ENCODE peak calls at places on chromosomes 13 and 19, in nine cellular contexts. I is left ventricle myocardium inferior; G is heart right ventricle; D is osteoblast; P is cardiac muscle cell; B is heart left ventricle; U is IMR-90; L is CD8-positive, alpha-beta T cell; F is Peyer's patch. R is an unnamed sample. For H3K9me3, the result is how much of the 10 kb centered on the place peaks cover.

GRCh38 chr13:109785141-109785891 is 1.1 kb downstream of the IRS2 start:
- DNase-seq in I (peak), G (peak), D (peak), P (peak), B (peak), U (peak), L (peak), F (peak), R (peak)

GRCh38 chr13:104315606-104316005 is 1249.4 kb upstream of the SLC10A2 start:
- DNase-seq in I (no peak), G (no peak), D (peak), P (peak), B (no peak), U (peak), L (no peak), F (no peak), R (no peak)

GRCh38 chr13:49560270-49561063 is 24.9 kb downstream of the RCBTB1 start:
- DNase-seq in I (no peak), G (no peak), D (no peak), P (peak), B (no peak), U (peak), L (peak), F (no peak), R (no peak)

GRCh38 chr19:43914051-43914450 is 21.0 kb downstream of the ZNF45 start:
- DNase-seq in I (no peak), G (no peak), D (no peak), P (no peak), B (no peak), U (no peak), L (no peak), F (no peak), R (no peak)

GRCh38 chr19:10858204-10858828 is 10.1 kb downstream of the C19orf38 start:
- DNase-seq in I (no peak), G (no peak), D (peak), P (peak), B (no peak), U (no peak), L (no peak), F (no peak), R (no peak)

GRCh38 chr13:93800342-93800741 is 573.7 kb downstream of the GPC6 start:
- DNase-seq in I (no peak), G (no peak), D (no peak), P (no peak), B (no peak), U (no peak), L (no peak), F (no peak), R (no peak)

GRCh38 chr13:99190147-99190985 is 10.3 kb upstream of the UBAC2 start:
- DNase-seq in I (no peak), G (no peak), D (no peak), P (no peak), B (no peak), U (no peak), L (no peak), F (no peak), R (no peak)

GRCh38 chr19:3979289-3979673 is 6.0 kb downstream of the EEF2 start:
- DNase-seq in I (no peak), G (no peak), D (peak), P (no peak), B (no peak), U (no peak), L (no peak), F (no peak), R (no peak)

GRCh38 chr19:19653597-19654147 is 9.8 kb downstream of the ATP13A1 start:
- DNase-seq in I (no peak), G (no peak), D (peak), P (no peak), B (peak), U (no peak), L (no peak), F (no peak), R (no peak)

GRCh38 chr13:98393873-98394272 is 183.0 kb downstream of the STK24 start:
- DNase-seq in I (no peak), G (no peak), D (peak), P (no peak), B (no peak), U (no peak), L (no peak), F (no peak), R (no peak)

GRCh38 chr13:83995930-83996329 is 113.7 kb upstream of the SLITRK1 start:
- DNase-seq in I (no peak), G (no peak), D (no peak), P (no peak), B (no peak), U (no peak), L (no peak), F (no peak), R (no peak)

GRCh38 chr19:4970558-4971423 is 1.9 kb downstream of the KDM4B start:
- DNase-seq in I (peak), G (peak), D (peak), P (peak), B (no peak), U (no peak), L (no peak), F (no peak), R (no peak)

GRCh38 chr19:15292140-15292539 is 40.2 kb downstream of the BRD4 start:
- DNase-seq in I (no peak), G (no peak), D (no peak), P (no peak), B (no peak), U (no peak), L (no peak), F (no peak), R (no peak)

GRCh38 chr13:109787135-109787954 is 962 bp upstream of the IRS2 start:
- DNase-seq in I (peak), G (peak), D (no peak), P (peak), B (no peak), U (peak), L (peak), F (peak), R (no peak)

GRCh38 chr13:96044238-96044637 is 9.0 kb downstream of the UGGT2 start:
- DNase-seq in I (no peak), G (no peak), D (no peak), P (no peak), B (no peak), U (no peak), L (no peak), F (no peak), R (no peak)

GRCh38 chr19:13153627-13154240 is 3.5 kb downstream of the IER2 start:
- DNase-seq in I (no peak), G (peak), D (peak), P (peak), B (no peak), U (no peak), L (no peak), F (peak), R (no peak)

GRCh38 chr13:41005709-41006108 is 13.4 kb downstream of the ELF1 start:
- DNase-seq in I (no peak), G (no peak), D (no peak), P (no peak), B (no peak), U (no peak), L (no peak), F (no peak), R (no peak)

GRCh38 chr13:41007359-41008118 is 11.6 kb downstream of the ELF1 start:
- DNase-seq in I (no peak), G (no peak), D (no peak), P (no peak), B (no peak), U (peak), L (no peak), F (no peak), R (no peak)

GRCh38 chr13:41006296-41006695 is 12.8 kb downstream of the ELF1 start:
- DNase-seq in I (no peak), G (no peak), D (no peak), P (no peak), B (no peak), U (no peak), L (no peak), F (no peak), R (no peak)

GRCh38 chr13:41008349-41008980 is 10.7 kb downstream of the ELF1 start:
- DNase-seq in I (no peak), G (no peak), D (no peak), P (peak), B (no peak), U (peak), L (no peak), F (no peak), R (no peak)

GRCh38 chr13:41006951-41007350 is 12.2 kb downstream of the ELF1 start:
- DNase-seq in I (no peak), G (no peak), D (no peak), P (no peak), B (no peak), U (no peak), L (no peak), F (no peak), R (no peak)
- TF ChIP-seq CTCF in I (no peak), G (no peak), D (no peak), P (no peak), B (no peak), U (no peak), L (no peak), F (no peak), R (no peak)

GRCh38 chr19:9251236-9251635 is 506 bp downstream of the OR7E24 start:
- DNase-seq in I (no peak), G (no peak), D (no peak), P (no peak), B (no peak), U (no peak), L (no peak), F (no peak), R (no peak)
- H3K9me3 ChIP-seq in I (under half), G (under half), D (under half), P (under half), B (under half), U (under half), L (under half), F (under half), R (under half)

GRCh38 chr13:47859129-47859528 is 141.9 kb downstream of the SUCLA2 start:
- DNase-seq in I (no peak), G (no peak), D (no peak), P (peak), B (no peak), U (no peak), L (no peak), F (no peak), R (no peak)
- TF ChIP-seq CTCF in I (no peak), G (no peak), D (no peak), P (no peak), B (no peak), U (no peak), L (no peak), F (no peak), R (no peak)

DNA sequence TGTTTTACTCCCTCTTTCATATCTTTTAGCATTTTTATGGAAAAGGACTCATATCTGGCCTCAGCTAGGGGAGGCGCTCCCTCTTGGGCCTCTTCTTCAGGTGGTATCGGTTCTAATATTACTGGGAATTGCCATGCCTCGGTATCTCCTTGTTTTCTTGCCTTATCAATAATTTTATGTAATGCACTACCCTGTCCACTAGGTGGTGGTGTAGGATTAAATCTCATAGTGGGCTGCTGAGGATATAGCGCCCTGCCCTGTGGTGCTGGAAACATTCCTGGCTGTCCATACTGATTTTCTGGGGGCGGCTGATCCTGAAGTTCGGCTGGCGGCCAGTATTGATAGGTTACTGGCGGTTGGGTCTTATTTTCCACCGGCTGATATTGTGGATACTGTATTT is 35.8 kb downstream of the ZNF420 start:
- DNase-seq in I (no peak), G (no peak), D (no peak), P (no peak), B (no peak), U (no peak), L (no peak), F (no peak), R (no peak)
- H3K9me3 ChIP-seq in I (half or more), G (half or more), D (under half), P (under half), B (under half), U (under half), L (half or more), F (under half), R (half or more)

DNA sequence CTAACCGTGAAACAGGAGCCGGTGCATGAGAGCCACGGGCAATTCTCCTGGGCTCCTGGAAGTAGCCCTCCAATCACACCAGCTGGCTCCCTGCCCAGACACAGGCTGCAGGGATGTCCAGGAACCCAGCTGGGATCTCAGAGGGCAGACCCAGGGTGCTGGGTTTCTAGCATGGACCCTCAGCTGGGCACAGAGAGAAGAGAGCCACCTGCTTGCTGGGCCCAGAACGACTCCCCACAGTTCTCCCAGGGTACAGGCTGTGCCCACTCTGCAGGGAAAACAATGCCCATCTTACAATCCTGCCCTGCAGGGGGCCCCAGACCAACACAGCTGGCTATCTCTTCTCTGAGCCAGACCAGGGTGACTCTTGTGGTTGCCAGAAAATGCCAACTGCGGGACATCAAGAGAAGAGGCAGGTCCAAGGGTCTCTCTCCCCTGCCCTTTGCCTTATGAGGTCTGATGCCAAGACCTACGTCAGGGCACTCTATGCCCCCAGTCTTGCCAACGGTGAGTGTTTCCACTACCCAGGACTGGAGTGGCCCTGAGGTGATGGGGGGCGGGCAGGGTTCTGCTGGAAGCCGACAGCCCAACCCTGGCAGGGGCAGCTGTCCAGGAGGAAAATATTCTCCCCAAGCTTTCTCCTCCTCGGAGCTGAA is 64.6 kb downstream of the CEBPG start:
- DNase-seq in I (peak), G (peak), D (peak), P (peak), B (peak), U (peak), L (no peak), F (no peak), R (no peak)
- TF ChIP-seq CTCF in I (peak), G (no peak), D (peak), P (peak), B (no peak), U (peak), L (no peak), F (peak), R (no peak)

GRCh38 chr19:41531438-41532311 is 44.3 kb upstream of the CEACAM21 start:
- DNase-seq in I (peak), G (peak), D (peak), P (peak), B (peak), U (peak), L (peak), F (peak), R (peak)

GRCh38 chr19:41530761-41531301 is 45.1 kb upstream of the CEACAM21 start:
- DNase-seq in I (no peak), G (no peak), D (no peak), P (peak), B (peak), U (no peak), L (no peak), F (no peak), R (no peak)

GRCh38 chr19:41530184-41530534 is 45.8 kb upstream of the CEACAM21 start:
- DNase-seq in I (no peak), G (no peak), D (peak), P (no peak), B (no peak), U (no peak), L (no peak), F (no peak), R (no peak)

GRCh38 chr19:41533691-41534090 is 42.3 kb upstream of the CEACAM21 start:
- DNase-seq in I (no peak), G (no peak), D (peak), P (no peak), B (no peak), U (no peak), L (no peak), F (no peak), R (no peak)

DNA sequence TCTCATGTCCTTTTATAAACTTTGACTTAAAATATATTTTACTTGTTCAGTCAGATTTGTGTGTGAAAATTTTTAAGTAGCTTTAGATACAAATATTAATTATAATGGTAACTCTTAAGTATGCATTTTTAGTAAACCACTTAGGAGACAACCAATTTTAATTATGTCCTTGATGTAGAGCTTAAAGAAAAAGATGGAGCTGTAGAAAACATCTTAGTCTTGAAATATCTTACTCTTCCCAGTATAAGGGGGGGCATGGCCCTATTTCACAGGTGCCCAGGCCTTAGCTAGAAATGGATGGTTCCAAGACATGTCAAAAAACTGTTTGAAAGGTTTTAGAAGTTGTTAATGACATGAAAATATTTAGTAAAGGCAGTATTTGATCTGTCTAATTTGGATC is 43.4 kb upstream of the CEACAM21 start:
- DNase-seq in I (no peak), G (no peak), D (no peak), P (no peak), B (no peak), U (no peak), L (no peak), F (no peak), R (no peak)
- H3K9me3 ChIP-seq in I (under half), G (under half), D (under half), P (under half), B (under half), U (under half), L (under half), F (under half), R (under half)

GRCh38 chr13:62875118-62875640 is 1459.5 kb upstream of the PCDH20 start:
- DNase-seq in I (no peak), G (no peak), D (peak), P (no peak), B (no peak), U (no peak), L (no peak), F (no peak), R (no peak)
- TF ChIP-seq CTCF in I (no peak), G (no peak), D (no peak), P (no peak), B (no peak), U (no peak), L (no peak), F (no peak), R (no peak)

GRCh38 chr19:18107235-18108083 is 9.9 kb downstream of the MAST3 start:
- DNase-seq in I (no peak), G (no peak), D (peak), P (no peak), B (no peak), U (no peak), L (no peak), F (no peak), R (no peak)

GRCh38 chr19:18109731-18110671 is 12.4 kb downstream of the MAST3 start:
- DNase-seq in I (peak), G (peak), D (peak), P (no peak), B (peak), U (no peak), L (peak), F (peak), R (no peak)

GRCh38 chr19:18110833-18111232 is 13.3 kb downstream of the MAST3 start:
- DNase-seq in I (no peak), G (no peak), D (peak), P (no peak), B (no peak), U (no peak), L (no peak), F (peak), R (no peak)

GRCh38 chr19:18109363-18109730 is 11.8 kb downstream of the MAST3 start:
- DNase-seq in I (no peak), G (no peak), D (peak), P (no peak), B (no peak), U (no peak), L (no peak), F (peak), R (no peak)

DNA sequence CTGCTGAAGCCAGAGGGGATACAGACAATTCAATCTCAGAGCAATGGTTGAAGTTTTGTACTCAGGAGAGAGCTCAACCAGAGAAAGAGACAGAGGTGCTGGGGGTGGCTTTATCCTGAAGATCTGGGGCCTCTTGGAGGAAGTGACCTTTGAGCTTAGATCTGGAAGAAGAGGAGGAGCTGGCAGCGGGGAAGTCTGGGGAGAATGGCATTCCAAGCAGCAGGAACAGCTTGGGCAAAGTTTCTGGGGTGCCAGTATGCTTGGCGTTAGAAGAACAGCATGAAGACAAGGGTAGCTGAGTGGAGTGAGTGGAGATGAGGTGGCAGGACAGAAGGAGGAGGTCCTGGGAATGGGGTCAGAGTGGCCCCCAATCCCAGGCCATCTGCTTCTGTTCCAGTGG is 11.3 kb downstream of the MAST3 start:
- DNase-seq in I (no peak), G (no peak), D (peak), P (no peak), B (no peak), U (no peak), L (no peak), F (peak), R (no peak)
- H3K9me3 ChIP-seq in I (under half), G (under half), D (under half), P (under half), B (under half), U (under half), L (under half), F (under half), R (under half)

DNA sequence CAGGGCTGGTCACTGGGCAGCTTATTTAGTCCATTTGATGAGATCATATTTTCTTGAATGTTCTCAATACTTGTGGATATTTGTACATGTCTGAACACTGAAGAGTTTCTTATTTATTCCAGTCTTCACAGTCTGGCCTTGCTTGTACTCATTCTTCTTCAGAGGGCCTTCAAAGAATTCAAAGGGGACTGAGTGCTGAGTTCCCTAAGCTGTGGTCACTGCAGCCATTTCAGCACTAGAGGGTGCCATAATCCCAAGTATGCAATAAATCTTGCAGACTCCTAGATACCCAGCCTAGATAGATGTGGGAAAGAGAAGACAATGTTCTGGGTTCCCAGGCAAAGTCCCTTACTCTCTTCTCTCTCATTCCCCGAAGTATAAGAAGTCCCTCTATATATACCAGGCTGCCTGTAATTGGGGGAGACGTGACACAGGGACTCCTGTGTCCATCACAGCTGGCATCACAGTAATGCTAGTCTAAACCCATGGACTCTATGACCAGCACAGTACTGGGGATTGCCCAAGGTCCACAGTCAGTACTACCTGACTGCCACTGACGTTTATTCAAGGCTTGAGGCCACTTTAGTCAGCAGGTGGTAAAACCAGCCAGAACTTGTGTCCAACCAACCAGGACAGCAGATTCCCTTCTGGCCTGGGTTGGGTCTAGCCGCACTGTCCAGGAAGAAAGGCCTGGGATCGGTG is 8.9 kb upstream of the VN1R1 start:
- DNase-seq in I (no peak), G (no peak), D (no peak), P (peak), B (no peak), U (peak), L (no peak), F (no peak), R (no peak)
- TF ChIP-seq CTCF in I (peak), G (peak), D (peak), P (peak), B (peak), U (peak), L (no peak), F (peak), R (no peak)